ENCODE peak calls at places on chromosomes 6 and 20, in nine cellular contexts. One of them, this sample, is unnamed.

GRCh38 chr6:14585689-14586088 is 468.1 kb downstream of the CD83 start:
- DNase-seq in choroid plexus epithelial cell: no peak
- DNase-seq in MM.1S: no peak
- DNase-seq in cardiac fibroblast: no peak
- DNase-seq in adrenal gland: no peak
- DNase-seq in AG10803: no peak
- DNase-seq in tibial nerve: no peak
- DNase-seq in lung: no peak
- DNase-seq in astrocyte of the spinal cord: no peak
- DNase-seq in this sample: peak; percentile 34

GRCh38 chr6:42744351-42744890 is 1.5 kb downstream of the TBCC start:
- DNase-seq in AG10803: no peak
- DNase-seq in adrenal gland: no peak
- DNase-seq in choroid plexus epithelial cell: no peak
- DNase-seq in lung: no peak
- DNase-seq in tibial nerve: no peak
- DNase-seq in astrocyte of the spinal cord: peak; percentile 24
- DNase-seq in MM.1S: no peak
- DNase-seq in cardiac fibroblast: no peak
- DNase-seq in this sample: no peak

GRCh38 chr6:4794140-4794707 is 18.0 kb downstream of the CDYL start:
- DNase-seq in adrenal gland: no peak
- DNase-seq in MM.1S: no peak
- DNase-seq in choroid plexus epithelial cell: no peak
- DNase-seq in lung: no peak
- DNase-seq in astrocyte of the spinal cord: no peak
- DNase-seq in cardiac fibroblast: peak; percentile 62
- DNase-seq in AG10803: no peak
- DNase-seq in tibial nerve: no peak
- DNase-seq in this sample: no peak

GRCh38 chr20:3768342-3769130 is 983 bp upstream of the ADISSP start:
- DNase-seq in cardiac fibroblast: peak; percentile 79
- DNase-seq in astrocyte of the spinal cord: peak; percentile 74
- DNase-seq in MM.1S: peak; percentile 70
- DNase-seq in choroid plexus epithelial cell: peak; percentile 74
- DNase-seq in tibial nerve: peak; percentile 60
- DNase-seq in adrenal gland: peak; percentile 82
- DNase-seq in AG10803: peak; percentile 74
- DNase-seq in lung: no peak
- DNase-seq in this sample: peak; percentile 69

GRCh38 chr6:117441824-117442264 is 16.1 kb upstream of the ROS1 start:
- DNase-seq in cardiac fibroblast: peak; percentile 70
- DNase-seq in AG10803: peak; percentile 87
- DNase-seq in MM.1S: no peak
- DNase-seq in adrenal gland: no peak
- DNase-seq in lung: no peak
- DNase-seq in astrocyte of the spinal cord: peak; percentile 67
- DNase-seq in choroid plexus epithelial cell: peak; percentile 83
- DNase-seq in tibial nerve: no peak
- DNase-seq in this sample: peak; percentile 88

GRCh38 chr6:26157150-26157837 is 70.1 kb downstream of the HFE start:
- DNase-seq in astrocyte of the spinal cord: no peak
- DNase-seq in cardiac fibroblast: peak; percentile 58
- DNase-seq in AG10803: no peak
- DNase-seq in MM.1S: no peak
- DNase-seq in choroid plexus epithelial cell: no peak
- DNase-seq in adrenal gland: peak; percentile 71
- DNase-seq in lung: peak; percentile 67
- DNase-seq in tibial nerve: peak; percentile 46
- DNase-seq in this sample: no peak

GRCh38 chr6:15061176-15061575 is 184.7 kb upstream of the JARID2 start:
- DNase-seq in lung: no peak
- DNase-seq in astrocyte of the spinal cord: no peak
- DNase-seq in adrenal gland: peak; percentile 25
- DNase-seq in cardiac fibroblast: no peak
- DNase-seq in AG10803: no peak
- DNase-seq in choroid plexus epithelial cell: no peak
- DNase-seq in MM.1S: no peak
- DNase-seq in tibial nerve: no peak
- DNase-seq in this sample: no peak

GRCh38 chr6:73045609-73046008 is 179.7 kb downstream of the KHDC1L start:
- DNase-seq in tibial nerve: no peak
- DNase-seq in adrenal gland: no peak
- DNase-seq in cardiac fibroblast: no peak
- DNase-seq in choroid plexus epithelial cell: no peak
- DNase-seq in astrocyte of the spinal cord: no peak
- DNase-seq in MM.1S: no peak
- DNase-seq in AG10803: no peak
- DNase-seq in lung: no peak
- DNase-seq in this sample: no peak

GRCh38 chr6:96562886-96563285 is at the start of gene FHL5:
- DNase-seq in AG10803: no peak
- DNase-seq in adrenal gland: no peak
- DNase-seq in astrocyte of the spinal cord: peak; percentile 14
- DNase-seq in MM.1S: no peak
- DNase-seq in lung: no peak
- DNase-seq in cardiac fibroblast: peak; percentile 6
- DNase-seq in tibial nerve: no peak
- DNase-seq in choroid plexus epithelial cell: peak; percentile 54
- DNase-seq in this sample: no peak

GRCh38 chr6:169158182-169158573 is 95.5 kb downstream of the THBS2 start:
- DNase-seq in lung: peak; percentile 29
- DNase-seq in choroid plexus epithelial cell: peak; percentile 91
- DNase-seq in adrenal gland: peak; percentile 75
- DNase-seq in AG10803: peak; percentile 85
- DNase-seq in tibial nerve: no peak
- DNase-seq in cardiac fibroblast: peak; percentile 97
- DNase-seq in astrocyte of the spinal cord: peak; percentile 88
- DNase-seq in MM.1S: no peak
- DNase-seq in this sample: peak; percentile 96

GRCh38 chr20:54062812-54063280 is 7.5 kb downstream of the BCAS1 start:
- DNase-seq in choroid plexus epithelial cell: peak; percentile 67
- DNase-seq in adrenal gland: no peak
- DNase-seq in AG10803: peak; percentile 76
- DNase-seq in lung: no peak
- DNase-seq in MM.1S: peak; percentile 67
- DNase-seq in tibial nerve: no peak
- DNase-seq in astrocyte of the spinal cord: peak; percentile 43
- DNase-seq in cardiac fibroblast: peak; percentile 73
- DNase-seq in this sample: peak; percentile 65

GRCh38 chr20:26209171-26209941 is 512.7 kb upstream of the ZNF337 start:
- DNase-seq in MM.1S: no peak
- DNase-seq in cardiac fibroblast: peak; percentile 15
- DNase-seq in astrocyte of the spinal cord: no peak
- DNase-seq in choroid plexus epithelial cell: peak; percentile 39
- DNase-seq in tibial nerve: no peak
- DNase-seq in lung: no peak
- DNase-seq in AG10803: peak; percentile 77
- DNase-seq in adrenal gland: no peak
- DNase-seq in this sample: peak; percentile 11

GRCh38 chr6:17385660-17386059 is 7.7 kb upstream of the CAP2 start:
- DNase-seq in cardiac fibroblast: peak; percentile 51
- DNase-seq in MM.1S: no peak
- DNase-seq in astrocyte of the spinal cord: no peak
- DNase-seq in choroid plexus epithelial cell: peak; percentile 49
- DNase-seq in lung: no peak
- DNase-seq in AG10803: peak; percentile 42
- DNase-seq in tibial nerve: no peak
- DNase-seq in adrenal gland: no peak
- DNase-seq in this sample: no peak

GRCh38 chr6:23213193-23213592 is 643.8 kb downstream of the HDGFL1 start:
- DNase-seq in tibial nerve: no peak
- DNase-seq in AG10803: peak; percentile 13
- DNase-seq in cardiac fibroblast: peak; percentile 16
- DNase-seq in astrocyte of the spinal cord: peak; percentile 11
- DNase-seq in choroid plexus epithelial cell: peak; percentile 48
- DNase-seq in lung: no peak
- DNase-seq in MM.1S: no peak
- DNase-seq in adrenal gland: no peak
- DNase-seq in this sample: no peak

GRCh38 chr6:154569136-154569862 is 58.8 kb upstream of the CNKSR3 start:
- DNase-seq in tibial nerve: no peak
- DNase-seq in adrenal gland: no peak
- DNase-seq in AG10803: no peak
- DNase-seq in astrocyte of the spinal cord: no peak
- DNase-seq in MM.1S: no peak
- DNase-seq in cardiac fibroblast: peak; percentile 11
- DNase-seq in choroid plexus epithelial cell: no peak
- DNase-seq in lung: no peak
- DNase-seq in this sample: peak; percentile 18

GRCh38 chr6:11362481-11363018 is 130.1 kb upstream of the NEDD9 start:
- DNase-seq in cardiac fibroblast: no peak
- DNase-seq in tibial nerve: no peak
- DNase-seq in lung: no peak
- DNase-seq in adrenal gland: no peak
- DNase-seq in choroid plexus epithelial cell: no peak
- DNase-seq in astrocyte of the spinal cord: no peak
- DNase-seq in AG10803: no peak
- DNase-seq in MM.1S: no peak
- DNase-seq in this sample: no peak

GRCh38 chr6:125747589-125748533 is 1.6 kb upstream of the HEY2 start:
- DNase-seq in tibial nerve: no peak
- DNase-seq in astrocyte of the spinal cord: no peak
- DNase-seq in adrenal gland: peak; percentile 30
- DNase-seq in choroid plexus epithelial cell: no peak
- DNase-seq in MM.1S: peak; percentile 87
- DNase-seq in AG10803: no peak
- DNase-seq in lung: no peak
- DNase-seq in cardiac fibroblast: no peak
- DNase-seq in this sample: no peak

GRCh38 chr6:158544428-158544827 is 15.5 kb upstream of the TMEM181 start:
- DNase-seq in lung: no peak
- DNase-seq in astrocyte of the spinal cord: no peak
- DNase-seq in choroid plexus epithelial cell: no peak
- DNase-seq in MM.1S: no peak
- DNase-seq in tibial nerve: no peak
- DNase-seq in adrenal gland: no peak
- DNase-seq in AG10803: no peak
- DNase-seq in cardiac fibroblast: no peak
- DNase-seq in this sample: no peak

DNA sequence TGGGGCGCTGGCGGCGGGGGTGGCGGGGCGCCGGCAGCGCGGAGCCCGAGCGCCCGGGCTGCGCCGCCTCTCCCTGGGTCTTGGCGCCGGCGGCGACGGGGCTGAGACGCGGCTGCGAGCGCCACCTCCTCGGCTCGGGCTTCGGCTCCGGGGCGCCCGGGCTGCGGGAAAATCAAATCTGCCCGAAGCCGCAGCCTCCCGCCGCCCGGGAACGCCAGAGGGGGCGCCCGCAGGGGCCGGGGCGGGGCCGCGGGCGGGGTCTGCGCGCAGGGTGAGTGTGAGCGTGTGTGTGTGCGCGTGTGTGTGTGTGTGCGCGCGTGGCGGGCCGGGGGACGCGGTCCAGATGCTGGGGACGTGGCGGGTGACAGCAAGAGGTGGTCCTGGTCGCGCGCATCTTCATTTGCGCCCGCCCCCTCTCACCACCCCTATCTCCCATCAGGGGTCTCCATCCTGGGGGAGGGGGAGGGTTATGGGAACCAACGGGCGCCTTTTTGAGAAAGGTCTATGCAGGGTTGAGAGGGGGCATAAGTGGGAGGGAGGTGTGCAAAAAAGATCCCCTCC is 655 bp upstream of the CPNE5 start:
- DNase-seq in lung: no peak
- DNase-seq in AG10803: no peak
- DNase-seq in cardiac fibroblast: peak; percentile 55
- DNase-seq in astrocyte of the spinal cord: no peak
- DNase-seq in choroid plexus epithelial cell: no peak
- DNase-seq in tibial nerve: no peak
- DNase-seq in MM.1S: peak; percentile 31
- DNase-seq in adrenal gland: peak; percentile 38
- DNase-seq in this sample: peak; percentile 16
- TF ChIP-seq CTCF in lung: no peak
- TF ChIP-seq CTCF in AG10803: no peak
- TF ChIP-seq CTCF in cardiac fibroblast: no peak
- TF ChIP-seq CTCF in astrocyte of the spinal cord: peak; percentile 14
- TF ChIP-seq CTCF in choroid plexus epithelial cell: peak; percentile 3
- TF ChIP-seq CTCF in tibial nerve: no peak
- TF ChIP-seq CTCF in MM.1S: peak; percentile 10
- TF ChIP-seq CTCF in adrenal gland: no peak
- TF ChIP-seq CTCF in this sample: no peak

DNA sequence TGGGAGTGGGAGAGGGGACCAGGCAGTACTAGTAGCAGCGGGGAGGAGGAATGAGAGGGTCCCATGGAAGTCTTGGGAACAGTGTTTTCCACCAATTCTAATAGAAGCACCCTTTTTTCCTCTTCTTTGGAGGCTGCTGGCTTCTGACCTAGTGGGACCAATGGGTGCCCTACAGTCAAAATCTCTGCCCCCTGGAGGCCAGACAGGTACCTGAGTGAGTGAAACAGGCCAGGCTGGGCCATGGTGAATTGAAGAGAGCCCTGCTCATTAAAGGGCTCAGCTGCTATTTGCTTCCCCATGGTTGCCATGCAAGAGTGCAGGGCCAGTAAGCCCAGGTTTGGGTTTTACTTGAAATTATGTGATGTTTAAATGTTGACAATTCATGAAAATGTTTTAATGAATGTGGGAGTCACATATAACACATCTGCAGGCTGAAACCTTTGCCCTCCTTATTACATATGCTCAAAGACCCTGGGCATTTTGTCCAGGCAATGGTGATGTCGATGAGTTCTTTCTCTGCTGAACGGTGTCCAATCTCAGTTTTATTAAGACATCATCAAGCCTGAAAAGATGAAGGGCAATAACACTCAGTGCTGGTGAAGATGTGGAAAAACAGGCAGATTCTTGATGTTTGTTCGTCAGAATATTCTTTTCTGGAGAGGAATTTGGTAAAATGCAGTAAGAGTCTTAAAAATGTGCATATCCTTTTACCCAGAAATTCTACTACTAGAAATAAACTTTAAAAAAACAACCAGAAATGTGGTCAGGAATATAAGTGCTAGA is 42.3 kb upstream of the OCSTAMP start:
- DNase-seq in astrocyte of the spinal cord: no peak
- DNase-seq in MM.1S: no peak
- DNase-seq in lung: no peak
- DNase-seq in adrenal gland: no peak
- DNase-seq in choroid plexus epithelial cell: no peak
- DNase-seq in AG10803: no peak
- DNase-seq in cardiac fibroblast: no peak
- DNase-seq in tibial nerve: no peak
- DNase-seq in this sample: no peak
- H3K4me3 ChIP-seq in astrocyte of the spinal cord: no peak overlapping the region
- H3K4me3 ChIP-seq in MM.1S: no peak overlapping the region
- H3K4me3 ChIP-seq in lung: no peak overlapping the region
- H3K4me3 ChIP-seq in adrenal gland: no peak overlapping the region
- H3K4me3 ChIP-seq in choroid plexus epithelial cell: no peak overlapping the region
- H3K4me3 ChIP-seq in AG10803: no peak overlapping the region
- H3K4me3 ChIP-seq in cardiac fibroblast: no peak overlapping the region
- H3K4me3 ChIP-seq in tibial nerve: no peak overlapping the region
- H3K4me3 ChIP-seq in this sample: no peak overlapping the region

GRCh38 chr20:16695633-16696032 is 34.2 kb upstream of the SNRPB2 start:
- DNase-seq in choroid plexus epithelial cell: no peak
- DNase-seq in MM.1S: no peak
- DNase-seq in adrenal gland: no peak
- DNase-seq in tibial nerve: no peak
- DNase-seq in astrocyte of the spinal cord: no peak
- DNase-seq in lung: no peak
- DNase-seq in AG10803: no peak
- DNase-seq in cardiac fibroblast: no peak
- DNase-seq in this sample: no peak
- TF ChIP-seq CTCF in choroid plexus epithelial cell: no peak
- TF ChIP-seq CTCF in MM.1S: no peak
- TF ChIP-seq CTCF in adrenal gland: no peak
- TF ChIP-seq CTCF in tibial nerve: no peak
- TF ChIP-seq CTCF in astrocyte of the spinal cord: no peak
- TF ChIP-seq CTCF in lung: no peak
- TF ChIP-seq CTCF in AG10803: no peak
- TF ChIP-seq CTCF in cardiac fibroblast: no peak
- TF ChIP-seq CTCF in this sample: no peak

GRCh38 chr6:69816017-69816416 is 19.2 kb upstream of the LMBRD1 start:
- DNase-seq in lung: no peak
- DNase-seq in cardiac fibroblast: no peak
- DNase-seq in MM.1S: peak; percentile 32
- DNase-seq in adrenal gland: no peak
- DNase-seq in astrocyte of the spinal cord: no peak
- DNase-seq in tibial nerve: no peak
- DNase-seq in AG10803: no peak
- DNase-seq in choroid plexus epithelial cell: no peak
- DNase-seq in this sample: no peak
- H3K4me3 ChIP-seq in lung: no peak overlapping the region
- H3K4me3 ChIP-seq in cardiac fibroblast: no peak overlapping the region
- H3K4me3 ChIP-seq in MM.1S: no peak overlapping the region
- H3K4me3 ChIP-seq in adrenal gland: no peak overlapping the region
- H3K4me3 ChIP-seq in astrocyte of the spinal cord: no peak overlapping the region
- H3K4me3 ChIP-seq in tibial nerve: no peak overlapping the region
- H3K4me3 ChIP-seq in AG10803: no peak overlapping the region
- H3K4me3 ChIP-seq in choroid plexus epithelial cell: no peak overlapping the region
- H3K4me3 ChIP-seq in this sample: no peak overlapping the region

This sample was measured in fibroblast of the aortic adventitia.